ENCODE peak calls at places on chromosomes 16 and 17, in eight cellular contexts. D is Right ventricle myocardium superior, F is mesothelial cell of epicardium, M is Calu3, Q is RPMI7951, V is omental fat pad, A is AG20443, S is T-helper 9 cell. X is an unnamed sample.

GRCh38 chr17:64781013-64781392 is 118.9 kb upstream of the SMURF2 start:
- DNase-seq in F (no peak), V (no peak), D (no peak), A (no peak), S (no peak), M (no peak), Q (no peak), X (no peak)

GRCh38 chr17:3960764-3961163 is 3.5 kb downstream of the ATP2A3 start:
- DNase-seq in M (no peak), V (no peak), F (no peak), S (no peak), A (peak; percentile 58), Q (no peak), D (no peak), X (no peak)

GRCh38 chr16:74868501-74868900 is 93.9 kb upstream of the FA2H start:
- DNase-seq in M (no peak), A (peak; percentile 24), F (no peak), V (no peak), S (no peak), D (no peak), Q (no peak), X (no peak)

GRCh38 chr17:70313031-70313430 is 143.7 kb downstream of the KCNJ2 start:
- DNase-seq in A (peak; percentile 53), M (no peak), Q (no peak), F (no peak), S (no peak), V (no peak), D (no peak), X (no peak)

GRCh38 chr16:23575834-23576233 is 18.3 kb downstream of the UBFD1 start:
- DNase-seq in Q (no peak), S (no peak), M (no peak), V (no peak), D (no peak), F (no peak), A (no peak), X (no peak)

GRCh38 chr17:51184124-51184523 is 17.9 kb downstream of the NME2 start:
- DNase-seq in D (no peak), V (no peak), M (no peak), F (no peak), A (no peak), Q (no peak), S (no peak), X (no peak)

GRCh38 chr17:50219939-50220465 is 18.6 kb upstream of the COL1A1 start:
- DNase-seq in V (no peak), D (peak; percentile 57), F (no peak), A (peak; percentile 69), M (no peak), S (no peak), Q (peak; percentile 42), X (no peak)

GRCh38 chr17:35788504-35788998 is 6.9 kb downstream of the MMP28 start:
- DNase-seq in D (no peak), S (no peak), A (peak; percentile 90), M (no peak), F (no peak), Q (peak; percentile 80), V (no peak), X (no peak)

GRCh38 chr17:81339180-81339501 is 44.0 kb upstream of the SLC38A10 start:
- DNase-seq in M (no peak), F (no peak), V (no peak), S (no peak), D (no peak), A (no peak), Q (no peak), X (no peak)

GRCh38 chr17:10556301-10557005 is 7.0 kb upstream of the MYH2 start:
- DNase-seq in F (no peak), V (no peak), A (peak; percentile 61), D (no peak), Q (peak; percentile 3), S (no peak), M (no peak), X (no peak)

GRCh38 chr17:75151893-75152292 is 2.4 kb downstream of the JPT1 start:
- DNase-seq in Q (no peak), F (no peak), M (no peak), V (no peak), A (no peak), S (no peak), D (no peak), X (no peak)

GRCh38 chr16:739560-740458 is 988 bp downstream of the CIAO3 start:
- DNase-seq in V (no peak), Q (no peak), S (no peak), A (no peak), M (no peak), D (no peak), F (no peak), X (no peak)

GRCh38 chr16:54140057-54140787 is 146.4 kb downstream of the IRX3 start:
- DNase-seq in Q (no peak), A (no peak), V (no peak), F (no peak), D (no peak), S (no peak), M (no peak), X (no peak)

GRCh38 chr17:42675984-42676423 is 790 bp downstream of the PLEKHH3 start:
- DNase-seq in F (no peak), S (no peak), M (peak; percentile 84), D (peak; percentile 72), V (no peak), A (peak; percentile 60), Q (peak; percentile 50), X (no peak)

GRCh38 chr17:35051579-35052239 is 11.8 kb downstream of the RFFL start:
- DNase-seq in V (no peak), A (no peak), Q (peak; percentile 36), S (no peak), F (no peak), D (no peak), M (no peak), X (no peak)